ENCODE peak calls at places on chromosomes 13 and 19, in seven cellular contexts. One of them, this sample, is unnamed.

GRCh38 chr13:73661687-73662425 is 472.3 kb downstream of the KLF12 start:
- DNase-seq in lower leg skin: no peak
- DNase-seq in B cell: no peak
- DNase-seq in coronary artery: no peak
- DNase-seq in lower lobe of right lung: no peak
- DNase-seq in activated B cell treated with CpG ODN at 0.5 μM for 24 hours: no peak
- DNase-seq in dorsolateral prefrontal cortex: no peak
- DNase-seq in this sample: no peak

GRCh38 chr13:35501721-35502235 is 25.3 kb upstream of the MAB21L1 start:
- DNase-seq in lower leg skin: no peak
- DNase-seq in B cell: no peak
- DNase-seq in coronary artery: no peak
- DNase-seq in lower lobe of right lung: no peak
- DNase-seq in activated B cell treated with CpG ODN at 0.5 μM for 24 hours: no peak
- DNase-seq in dorsolateral prefrontal cortex: no peak
- DNase-seq in this sample: no peak

GRCh38 chr13:98460519-98460918 is 116.4 kb downstream of the STK24 start:
- DNase-seq in lower leg skin: no peak
- DNase-seq in B cell: no peak
- DNase-seq in coronary artery: no peak
- DNase-seq in lower lobe of right lung: no peak
- DNase-seq in activated B cell treated with CpG ODN at 0.5 μM for 24 hours: no peak
- DNase-seq in dorsolateral prefrontal cortex: no peak
- DNase-seq in this sample: no peak

GRCh38 chr19:35248310-35249145 is at the start of gene LSR:
- DNase-seq in lower leg skin: peak; percentile 93
- DNase-seq in B cell: peak; percentile 86
- DNase-seq in coronary artery: no peak
- DNase-seq in lower lobe of right lung: peak; percentile 92
- DNase-seq in activated B cell treated with CpG ODN at 0.5 μM for 24 hours: peak; percentile 69
- DNase-seq in dorsolateral prefrontal cortex: no peak
- DNase-seq in this sample: no peak

GRCh38 chr19:19823916-19824315 is 2.4 kb upstream of the ZNF506 start:
- DNase-seq in lower leg skin: no peak
- DNase-seq in B cell: peak; percentile 32
- DNase-seq in coronary artery: no peak
- DNase-seq in lower lobe of right lung: no peak
- DNase-seq in activated B cell treated with CpG ODN at 0.5 μM for 24 hours: no peak
- DNase-seq in dorsolateral prefrontal cortex: no peak
- DNase-seq in this sample: no peak

GRCh38 chr13:77309254-77309653 is 17.6 kb downstream of the MYCBP2 start:
- DNase-seq in lower leg skin: no peak
- DNase-seq in B cell: no peak
- DNase-seq in coronary artery: no peak
- DNase-seq in lower lobe of right lung: no peak
- DNase-seq in activated B cell treated with CpG ODN at 0.5 μM for 24 hours: no peak
- DNase-seq in dorsolateral prefrontal cortex: no peak
- DNase-seq in this sample: no peak

GRCh38 chr13:114296902-114297301 is 15.5 kb downstream of the UPF3A start:
- DNase-seq in lower leg skin: no peak
- DNase-seq in B cell: no peak
- DNase-seq in coronary artery: no peak
- DNase-seq in lower lobe of right lung: no peak
- DNase-seq in activated B cell treated with CpG ODN at 0.5 μM for 24 hours: no peak
- DNase-seq in dorsolateral prefrontal cortex: no peak
- DNase-seq in this sample: no peak

GRCh38 chr19:50002386-50002960 is 22.7 kb downstream of the VRK3 start:
- DNase-seq in lower leg skin: no peak
- DNase-seq in B cell: no peak
- DNase-seq in coronary artery: no peak
- DNase-seq in lower lobe of right lung: no peak
- DNase-seq in activated B cell treated with CpG ODN at 0.5 μM for 24 hours: no peak
- DNase-seq in dorsolateral prefrontal cortex: no peak
- DNase-seq in this sample: no peak

GRCh38 chr19:29887498-29887897 is 54.5 kb upstream of the URI1 start:
- DNase-seq in lower leg skin: peak; percentile 58
- DNase-seq in B cell: no peak
- DNase-seq in coronary artery: peak; percentile 47
- DNase-seq in lower lobe of right lung: no peak
- DNase-seq in activated B cell treated with CpG ODN at 0.5 μM for 24 hours: no peak
- DNase-seq in dorsolateral prefrontal cortex: no peak
- DNase-seq in this sample: no peak

GRCh38 chr19:45881082-45881908 is 4.6 kb downstream of the IRF2BP1 start:
- DNase-seq in lower leg skin: no peak
- DNase-seq in B cell: no peak
- DNase-seq in coronary artery: no peak
- DNase-seq in lower lobe of right lung: no peak
- DNase-seq in activated B cell treated with CpG ODN at 0.5 μM for 24 hours: no peak
- DNase-seq in dorsolateral prefrontal cortex: no peak
- DNase-seq in this sample: no peak

GRCh38 chr19:38656171-38656981 is 8.9 kb downstream of the ACTN4 start:
- DNase-seq in lower leg skin: no peak
- DNase-seq in B cell: no peak
- DNase-seq in coronary artery: no peak
- DNase-seq in lower lobe of right lung: no peak
- DNase-seq in activated B cell treated with CpG ODN at 0.5 μM for 24 hours: no peak
- DNase-seq in dorsolateral prefrontal cortex: no peak
- DNase-seq in this sample: no peak

GRCh38 chr19:21084343-21084742 is 2.3 kb downstream of the ZNF714 start:
- DNase-seq in lower leg skin: no peak
- DNase-seq in B cell: no peak
- DNase-seq in coronary artery: no peak
- DNase-seq in lower lobe of right lung: no peak
- DNase-seq in activated B cell treated with CpG ODN at 0.5 μM for 24 hours: no peak
- DNase-seq in dorsolateral prefrontal cortex: no peak
- DNase-seq in this sample: no peak

GRCh38 chr13:110269509-110270185 is 37.3 kb downstream of the COL4A1 start:
- DNase-seq in lower leg skin: peak; percentile 76
- DNase-seq in B cell: no peak
- DNase-seq in coronary artery: no peak
- DNase-seq in lower lobe of right lung: no peak
- DNase-seq in activated B cell treated with CpG ODN at 0.5 μM for 24 hours: no peak
- DNase-seq in dorsolateral prefrontal cortex: no peak
- DNase-seq in this sample: no peak

GRCh38 chr13:79812070-79812850 is 331.3 kb downstream of the NDFIP2 start:
- DNase-seq in lower leg skin: no peak
- DNase-seq in B cell: peak; percentile 38
- DNase-seq in coronary artery: no peak
- DNase-seq in lower lobe of right lung: no peak
- DNase-seq in activated B cell treated with CpG ODN at 0.5 μM for 24 hours: no peak
- DNase-seq in dorsolateral prefrontal cortex: no peak
- DNase-seq in this sample: no peak

GRCh38 chr19:39696418-39696817 is 7.9 kb upstream of the LGALS14 start:
- DNase-seq in lower leg skin: no peak
- DNase-seq in B cell: no peak
- DNase-seq in coronary artery: no peak
- DNase-seq in lower lobe of right lung: no peak
- DNase-seq in activated B cell treated with CpG ODN at 0.5 μM for 24 hours: no peak
- DNase-seq in dorsolateral prefrontal cortex: no peak
- DNase-seq in this sample: no peak

GRCh38 chr13:113160983-113161382 is 2.5 kb downstream of the PROZ start:
- DNase-seq in lower leg skin: peak; percentile 81
- DNase-seq in B cell: no peak
- DNase-seq in coronary artery: no peak
- DNase-seq in lower lobe of right lung: no peak
- DNase-seq in activated B cell treated with CpG ODN at 0.5 μM for 24 hours: no peak
- DNase-seq in dorsolateral prefrontal cortex: no peak
- DNase-seq in this sample: no peak

GRCh38 chr13:83819156-83819555 is 63.1 kb downstream of the SLITRK1 start:
- DNase-seq in lower leg skin: no peak
- DNase-seq in B cell: no peak
- DNase-seq in coronary artery: no peak
- DNase-seq in lower lobe of right lung: no peak
- DNase-seq in activated B cell treated with CpG ODN at 0.5 μM for 24 hours: no peak
- DNase-seq in dorsolateral prefrontal cortex: no peak
- DNase-seq in this sample: no peak

GRCh38 chr19:29841559-29842367 is 30.0 kb downstream of the CCNE1 start:
- DNase-seq in lower leg skin: no peak
- DNase-seq in B cell: no peak
- DNase-seq in coronary artery: no peak
- DNase-seq in lower lobe of right lung: no peak
- DNase-seq in activated B cell treated with CpG ODN at 0.5 μM for 24 hours: no peak
- DNase-seq in dorsolateral prefrontal cortex: no peak
- DNase-seq in this sample: no peak

GRCh38 chr13:43935878-43936277 is 56.2 kb downstream of the LACC1 start:
- DNase-seq in lower leg skin: no peak
- DNase-seq in B cell: no peak
- DNase-seq in coronary artery: no peak
- DNase-seq in lower lobe of right lung: no peak
- DNase-seq in activated B cell treated with CpG ODN at 0.5 μM for 24 hours: no peak
- DNase-seq in dorsolateral prefrontal cortex: no peak
- DNase-seq in this sample: no peak

GRCh38 chr19:31135841-31136240 is 213.4 kb downstream of the TSHZ3 start:
- DNase-seq in lower leg skin: no peak
- DNase-seq in B cell: no peak
- DNase-seq in coronary artery: no peak
- DNase-seq in lower lobe of right lung: no peak
- DNase-seq in activated B cell treated with CpG ODN at 0.5 μM for 24 hours: no peak
- DNase-seq in dorsolateral prefrontal cortex: no peak
- DNase-seq in this sample: no peak

GRCh38 chr19:13100031-13100588 is 2.5 kb downstream of the LYL1 start:
- DNase-seq in lower leg skin: no peak
- DNase-seq in B cell: peak; percentile 64
- DNase-seq in coronary artery: no peak
- DNase-seq in lower lobe of right lung: no peak
- DNase-seq in activated B cell treated with CpG ODN at 0.5 μM for 24 hours: peak; percentile 57
- DNase-seq in dorsolateral prefrontal cortex: no peak
- DNase-seq in this sample: no peak

GRCh38 chr19:7494416-7495098 is 5.7 kb upstream of the PEX11G start:
- DNase-seq in lower leg skin: no peak
- DNase-seq in B cell: no peak
- DNase-seq in coronary artery: no peak
- DNase-seq in lower lobe of right lung: no peak
- DNase-seq in activated B cell treated with CpG ODN at 0.5 μM for 24 hours: no peak
- DNase-seq in dorsolateral prefrontal cortex: peak; percentile 76
- DNase-seq in this sample: peak; percentile 41

GRCh38 chr19:2607712-2608601 is 94.5 kb downstream of the GNG7 start:
- DNase-seq in lower leg skin: peak; percentile 85
- DNase-seq in B cell: peak; percentile 65
- DNase-seq in coronary artery: peak; percentile 75
- DNase-seq in lower lobe of right lung: peak; percentile 50
- DNase-seq in activated B cell treated with CpG ODN at 0.5 μM for 24 hours: peak; percentile 66
- DNase-seq in dorsolateral prefrontal cortex: no peak
- DNase-seq in this sample: no peak

DNA sequence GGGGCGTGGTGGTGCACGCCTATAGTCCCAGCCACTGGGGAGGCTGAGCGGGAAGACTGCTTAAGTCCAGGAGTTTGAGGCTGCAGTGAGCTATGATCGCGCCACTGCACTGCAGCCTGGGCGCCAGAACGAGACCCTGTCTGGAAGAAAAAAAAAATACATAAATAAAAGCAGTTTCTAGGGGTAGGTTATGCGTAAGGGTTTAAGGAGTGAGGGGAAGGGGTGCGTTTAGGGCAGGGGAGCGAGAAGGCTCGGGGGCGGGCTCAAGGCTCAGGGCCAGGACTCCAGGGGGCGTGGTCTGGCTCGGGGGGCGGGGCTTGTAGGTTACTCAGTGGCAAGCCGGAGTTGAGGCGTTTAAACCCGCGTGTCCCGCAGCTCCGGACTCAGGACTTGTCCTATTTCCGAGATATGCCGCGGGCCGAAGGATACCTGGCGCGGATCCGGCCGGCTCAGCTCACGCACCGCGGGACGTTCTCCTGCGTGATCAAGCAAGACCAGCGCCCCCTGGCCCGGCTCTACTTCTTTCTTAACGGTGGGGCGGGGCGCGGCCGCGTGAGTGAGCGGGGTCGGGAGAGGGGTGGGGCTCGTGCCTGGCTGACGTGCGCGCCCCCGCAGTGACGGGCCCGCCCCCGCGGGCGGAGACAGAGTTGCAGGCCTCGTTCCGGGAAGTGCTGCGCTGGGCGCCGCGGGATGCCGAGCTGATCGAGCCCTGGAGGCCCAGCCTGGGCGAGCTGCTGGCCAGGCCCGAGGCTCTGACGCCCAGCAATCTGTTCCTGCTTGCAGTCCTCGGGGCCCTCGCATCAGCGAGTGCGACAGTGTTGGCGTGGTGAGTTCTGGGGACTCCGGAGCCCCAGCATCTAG is 10.8 kb downstream of the SPACA6 start:
- DNase-seq in lower leg skin: peak; percentile 100
- DNase-seq in B cell: peak; percentile 98
- DNase-seq in coronary artery: peak; percentile 98
- DNase-seq in lower lobe of right lung: peak; percentile 99
- DNase-seq in activated B cell treated with CpG ODN at 0.5 μM for 24 hours: peak; percentile 98
- DNase-seq in dorsolateral prefrontal cortex: peak; percentile 91
- DNase-seq in this sample: peak; percentile 93
- TF ChIP-seq CTCF in lower leg skin: no peak
- TF ChIP-seq CTCF in B cell: peak; percentile 60
- TF ChIP-seq CTCF in coronary artery: no peak
- TF ChIP-seq CTCF in lower lobe of right lung: peak; percentile 58
- TF ChIP-seq CTCF in activated B cell treated with CpG ODN at 0.5 μM for 24 hours: no peak
- TF ChIP-seq CTCF in dorsolateral prefrontal cortex: peak; percentile 57
- TF ChIP-seq CTCF in this sample: peak; percentile 64

GRCh38 chr13:33514362-33514761 is 228.8 kb upstream of the STARD13 start:
- DNase-seq in lower leg skin: no peak
- DNase-seq in B cell: no peak
- DNase-seq in coronary artery: no peak
- DNase-seq in lower lobe of right lung: no peak
- DNase-seq in activated B cell treated with CpG ODN at 0.5 μM for 24 hours: no peak
- DNase-seq in dorsolateral prefrontal cortex: no peak
- DNase-seq in this sample: no peak
- TF ChIP-seq CTCF in lower leg skin: no peak
- TF ChIP-seq CTCF in B cell: no peak
- TF ChIP-seq CTCF in coronary artery: no peak
- TF ChIP-seq CTCF in lower lobe of right lung: no peak
- TF ChIP-seq CTCF in activated B cell treated with CpG ODN at 0.5 μM for 24 hours: no peak
- TF ChIP-seq CTCF in dorsolateral prefrontal cortex: no peak
- TF ChIP-seq CTCF in this sample: no peak

GRCh38 chr13:47126432-47126831 is 229.6 kb upstream of the HTR2A start:
- DNase-seq in lower leg skin: no peak
- DNase-seq in B cell: no peak
- DNase-seq in coronary artery: no peak
- DNase-seq in lower lobe of right lung: no peak
- DNase-seq in activated B cell treated with CpG ODN at 0.5 μM for 24 hours: no peak
- DNase-seq in dorsolateral prefrontal cortex: no peak
- DNase-seq in this sample: no peak
- TF ChIP-seq CTCF in lower leg skin: no peak
- TF ChIP-seq CTCF in B cell: no peak
- TF ChIP-seq CTCF in coronary artery: no peak
- TF ChIP-seq CTCF in lower lobe of right lung: no peak
- TF ChIP-seq CTCF in activated B cell treated with CpG ODN at 0.5 μM for 24 hours: no peak
- TF ChIP-seq CTCF in dorsolateral prefrontal cortex: no peak
- TF ChIP-seq CTCF in this sample: no peak

DNA sequence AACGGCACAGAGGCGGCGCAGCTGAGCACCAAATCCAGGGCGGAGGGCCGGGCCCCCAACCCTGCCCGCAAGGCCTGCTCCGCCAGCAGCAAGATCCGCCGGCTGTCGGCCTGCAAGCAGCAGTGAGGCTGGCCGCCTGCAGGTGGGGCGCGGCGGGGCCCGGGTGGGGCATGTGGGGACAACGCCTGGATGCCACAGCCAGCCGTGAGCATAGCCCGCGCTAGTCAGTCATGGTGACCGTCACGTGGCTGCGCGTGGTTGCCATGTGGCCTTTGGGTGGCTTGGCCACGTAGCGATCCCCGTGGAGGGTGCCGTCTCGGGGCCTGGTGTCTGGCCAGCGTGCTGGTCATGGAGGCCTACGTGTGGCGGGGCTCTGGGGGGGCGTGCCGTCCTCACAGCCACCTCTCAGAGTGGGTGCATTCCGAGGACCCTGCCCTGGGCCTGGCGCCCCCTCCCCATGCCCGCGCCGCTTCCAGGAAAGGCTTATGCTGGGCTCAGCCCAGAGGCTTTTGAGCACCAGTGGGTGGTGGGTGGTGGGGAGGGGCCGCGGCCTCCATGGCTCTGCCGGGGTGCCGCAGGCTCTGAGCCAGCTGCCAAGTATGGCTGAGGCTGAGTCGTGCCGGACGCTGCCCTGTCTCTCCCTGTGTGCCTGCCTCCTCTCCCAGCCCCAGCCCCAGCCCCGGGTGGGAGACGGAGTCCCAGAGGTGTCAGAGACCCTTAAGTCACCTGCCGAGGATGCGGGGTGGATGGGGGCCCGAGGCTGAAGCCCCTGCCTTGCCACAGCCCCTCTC is 11.1 kb downstream of the CBARP start:
- DNase-seq in lower leg skin: no peak
- DNase-seq in B cell: no peak
- DNase-seq in coronary artery: no peak
- DNase-seq in lower lobe of right lung: no peak
- DNase-seq in activated B cell treated with CpG ODN at 0.5 μM for 24 hours: no peak
- DNase-seq in dorsolateral prefrontal cortex: no peak
- DNase-seq in this sample: no peak
- TF ChIP-seq CTCF in lower leg skin: no peak
- TF ChIP-seq CTCF in B cell: no peak
- TF ChIP-seq CTCF in coronary artery: no peak
- TF ChIP-seq CTCF in lower lobe of right lung: no peak
- TF ChIP-seq CTCF in activated B cell treated with CpG ODN at 0.5 μM for 24 hours: no peak
- TF ChIP-seq CTCF in dorsolateral prefrontal cortex: no peak
- TF ChIP-seq CTCF in this sample: no peak